ENCODE peak calls at places on chromosomes 12 and 14, in eight cellular contexts. One of them, this sample, is unnamed.

GRCh38 chr14:98167702-98168101 is 1104.3 kb downstream of the BCL11B start:
- DNase-seq in Karpas-422: no peak
- DNase-seq in CD4-positive, CD25-positive, alpha-beta regulatory T cell: peak
- DNase-seq in occipital lobe: no peak
- DNase-seq in EL: no peak
- DNase-seq in HL-60: no peak
- DNase-seq in caudate nucleus: no peak
- DNase-seq in activated CD4-positive, alpha-beta T cell treated with anti-CD3 and anti-CD28 coated beads, Interleukin-2, amount 50 U/mL, for 4 hours: no peak
- DNase-seq in this sample: peak

GRCh38 chr14:77004711-77005460 is 23.6 kb downstream of the IRF2BPL start:
- DNase-seq in activated CD4-positive, alpha-beta T cell treated with anti-CD3 and anti-CD28 coated beads, Interleukin-2, amount 50 U/mL, for 4 hours: no peak
- DNase-seq in caudate nucleus: no peak
- DNase-seq in HL-60: no peak
- DNase-seq in Karpas-422: no peak
- DNase-seq in EL: no peak
- DNase-seq in occipital lobe: no peak
- DNase-seq in CD4-positive, CD25-positive, alpha-beta regulatory T cell: no peak
- DNase-seq in this sample: no peak

GRCh38 chr12:47750916-47751470 is 7.7 kb downstream of the RAPGEF3 start:
- DNase-seq in occipital lobe: no peak
- DNase-seq in HL-60: no peak
- DNase-seq in EL: no peak
- DNase-seq in Karpas-422: no peak
- DNase-seq in CD4-positive, CD25-positive, alpha-beta regulatory T cell: no peak
- DNase-seq in caudate nucleus: no peak
- DNase-seq in activated CD4-positive, alpha-beta T cell treated with anti-CD3 and anti-CD28 coated beads, Interleukin-2, amount 50 U/mL, for 4 hours: no peak
- DNase-seq in this sample: no peak

GRCh38 chr12:59389968-59390576 is 205.8 kb upstream of the SLC16A7 start:
- DNase-seq in HL-60: no peak
- DNase-seq in CD4-positive, CD25-positive, alpha-beta regulatory T cell: no peak
- DNase-seq in EL: no peak
- DNase-seq in caudate nucleus: no peak
- DNase-seq in activated CD4-positive, alpha-beta T cell treated with anti-CD3 and anti-CD28 coated beads, Interleukin-2, amount 50 U/mL, for 4 hours: no peak
- DNase-seq in occipital lobe: no peak
- DNase-seq in Karpas-422: no peak
- DNase-seq in this sample: no peak

GRCh38 chr12:104958946-104959841 is 1.1 kb upstream of the SLC41A2 start:
- DNase-seq in EL: peak
- DNase-seq in Karpas-422: no peak
- DNase-seq in activated CD4-positive, alpha-beta T cell treated with anti-CD3 and anti-CD28 coated beads, Interleukin-2, amount 50 U/mL, for 4 hours: no peak
- DNase-seq in HL-60: no peak
- DNase-seq in caudate nucleus: no peak
- DNase-seq in CD4-positive, CD25-positive, alpha-beta regulatory T cell: no peak
- DNase-seq in occipital lobe: no peak
- DNase-seq in this sample: no peak

GRCh38 chr14:82667006-82667405 is 1133.4 kb upstream of the SEL1L start:
- DNase-seq in CD4-positive, CD25-positive, alpha-beta regulatory T cell: no peak
- DNase-seq in caudate nucleus: no peak
- DNase-seq in Karpas-422: no peak
- DNase-seq in HL-60: no peak
- DNase-seq in activated CD4-positive, alpha-beta T cell treated with anti-CD3 and anti-CD28 coated beads, Interleukin-2, amount 50 U/mL, for 4 hours: no peak
- DNase-seq in occipital lobe: no peak
- DNase-seq in EL: no peak
- DNase-seq in this sample: no peak

GRCh38 chr12:50765325-50765911 is 1.5 kb downstream of the ATF1 start:
- DNase-seq in CD4-positive, CD25-positive, alpha-beta regulatory T cell: peak
- DNase-seq in occipital lobe: peak
- DNase-seq in Karpas-422: peak
- DNase-seq in HL-60: peak
- DNase-seq in activated CD4-positive, alpha-beta T cell treated with anti-CD3 and anti-CD28 coated beads, Interleukin-2, amount 50 U/mL, for 4 hours: peak
- DNase-seq in caudate nucleus: no peak
- DNase-seq in EL: peak
- DNase-seq in this sample: peak

GRCh38 chr12:42030588-42030987 is 114.1 kb downstream of the GXYLT1 start:
- DNase-seq in EL: no peak
- DNase-seq in CD4-positive, CD25-positive, alpha-beta regulatory T cell: no peak
- DNase-seq in activated CD4-positive, alpha-beta T cell treated with anti-CD3 and anti-CD28 coated beads, Interleukin-2, amount 50 U/mL, for 4 hours: no peak
- DNase-seq in Karpas-422: no peak
- DNase-seq in occipital lobe: no peak
- DNase-seq in HL-60: no peak
- DNase-seq in caudate nucleus: no peak
- DNase-seq in this sample: no peak

GRCh38 chr12:95848575-95849388 is 10.0 kb upstream of the SNRPF start:
- DNase-seq in caudate nucleus: no peak
- DNase-seq in activated CD4-positive, alpha-beta T cell treated with anti-CD3 and anti-CD28 coated beads, Interleukin-2, amount 50 U/mL, for 4 hours: no peak
- DNase-seq in CD4-positive, CD25-positive, alpha-beta regulatory T cell: peak
- DNase-seq in EL: peak
- DNase-seq in occipital lobe: no peak
- DNase-seq in Karpas-422: peak
- DNase-seq in HL-60: no peak
- DNase-seq in this sample: peak

GRCh38 chr14:91088585-91088984 is 25.3 kb upstream of the DGLUCY start:
- DNase-seq in HL-60: no peak
- DNase-seq in CD4-positive, CD25-positive, alpha-beta regulatory T cell: no peak
- DNase-seq in EL: no peak
- DNase-seq in occipital lobe: no peak
- DNase-seq in Karpas-422: no peak
- DNase-seq in caudate nucleus: no peak
- DNase-seq in activated CD4-positive, alpha-beta T cell treated with anti-CD3 and anti-CD28 coated beads, Interleukin-2, amount 50 U/mL, for 4 hours: no peak
- DNase-seq in this sample: no peak

GRCh38 chr12:24697769-24698168 is 251.1 kb downstream of the BCAT1 start:
- DNase-seq in occipital lobe: no peak
- DNase-seq in HL-60: no peak
- DNase-seq in caudate nucleus: no peak
- DNase-seq in CD4-positive, CD25-positive, alpha-beta regulatory T cell: no peak
- DNase-seq in Karpas-422: no peak
- DNase-seq in EL: no peak
- DNase-seq in activated CD4-positive, alpha-beta T cell treated with anti-CD3 and anti-CD28 coated beads, Interleukin-2, amount 50 U/mL, for 4 hours: no peak
- DNase-seq in this sample: no peak

This sample was measured in MM.1S.